ENCODE peak calls at places on chromosomes 2 and 18, in five cellular contexts. One of them, this sample, is unnamed.

GRCh38 chr2:134918518-134919359 is at the start of gene CCNT2:
- DNase-seq in upper lobe of right lung: peak; percentile 100
- DNase-seq in IMR-90: peak; percentile 98
- DNase-seq in psoas muscle: peak; percentile 100
- DNase-seq in Panc1: peak; percentile 91
- DNase-seq in this sample: peak; percentile 100

GRCh38 chr2:156399224-156399949 is 36.8 kb upstream of the GPD2 start:
- DNase-seq in upper lobe of right lung: peak; percentile 65
- DNase-seq in IMR-90: peak; percentile 62
- DNase-seq in psoas muscle: no peak
- DNase-seq in Panc1: no peak
- DNase-seq in this sample: no peak

GRCh38 chr2:228474466-228474865 is 293.0 kb upstream of the SPHKAP start:
- DNase-seq in upper lobe of right lung: no peak
- DNase-seq in IMR-90: no peak
- DNase-seq in psoas muscle: no peak
- DNase-seq in Panc1: no peak
- DNase-seq in this sample: no peak

GRCh38 chr2:200318940-200319435 is 12.5 kb downstream of the SPATS2L start:
- DNase-seq in upper lobe of right lung: no peak
- DNase-seq in IMR-90: no peak
- DNase-seq in psoas muscle: no peak
- DNase-seq in Panc1: no peak
- DNase-seq in this sample: no peak

GRCh38 chr2:229269986-229270385 is 1.1 kb downstream of the PID1 start:
- DNase-seq in upper lobe of right lung: no peak
- DNase-seq in IMR-90: no peak
- DNase-seq in psoas muscle: no peak
- DNase-seq in Panc1: no peak
- DNase-seq in this sample: no peak

GRCh38 chr2:96555146-96555610 is 18.6 kb downstream of the ARID5A start:
- DNase-seq in upper lobe of right lung: no peak
- DNase-seq in IMR-90: no peak
- DNase-seq in psoas muscle: no peak
- DNase-seq in Panc1: no peak
- DNase-seq in this sample: no peak

GRCh38 chr18:10197097-10197496 is 257.3 kb upstream of the APCDD1 start:
- DNase-seq in upper lobe of right lung: peak; percentile 67
- DNase-seq in IMR-90: no peak
- DNase-seq in psoas muscle: no peak
- DNase-seq in Panc1: no peak
- DNase-seq in this sample: no peak

GRCh38 chr2:40405440-40405839 is 46.5 kb downstream of the SLC8A1 start:
- DNase-seq in upper lobe of right lung: no peak
- DNase-seq in IMR-90: peak; percentile 63
- DNase-seq in psoas muscle: no peak
- DNase-seq in Panc1: no peak
- DNase-seq in this sample: no peak

GRCh38 chr2:226414313-226414712 is 385.3 kb downstream of the IRS1 start:
- DNase-seq in upper lobe of right lung: no peak
- DNase-seq in IMR-90: no peak
- DNase-seq in psoas muscle: no peak
- DNase-seq in Panc1: no peak
- DNase-seq in this sample: no peak
- H3K27ac ChIP-seq in upper lobe of right lung: no peak overlapping the region
- H3K27ac ChIP-seq in IMR-90: no peak overlapping the region
- H3K27ac ChIP-seq in psoas muscle: no peak overlapping the region
- H3K27ac ChIP-seq in Panc1: no peak overlapping the region
- H3K27ac ChIP-seq in this sample: no peak overlapping the region

DNA sequence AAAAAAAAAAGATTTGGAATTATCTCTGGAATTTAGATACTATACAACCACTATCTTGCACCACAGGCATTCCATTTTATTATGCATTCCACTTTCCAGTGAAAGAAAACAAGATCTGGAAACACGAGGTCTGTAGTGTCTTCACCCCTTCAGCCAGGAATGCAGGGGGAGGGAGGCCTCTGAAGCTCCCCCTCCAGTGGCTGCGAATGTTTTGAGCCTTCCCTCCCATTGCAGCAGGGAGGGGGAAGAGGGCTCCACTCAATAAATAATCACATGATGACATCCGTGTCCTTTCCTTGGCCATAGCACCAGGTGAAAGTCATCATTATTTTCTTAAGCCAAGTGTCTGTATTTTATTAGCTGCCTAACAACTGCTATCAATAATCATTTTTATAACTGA is 38.7 kb downstream of the ALPK2 start:
- DNase-seq in upper lobe of right lung: no peak
- DNase-seq in IMR-90: peak; percentile 88
- DNase-seq in psoas muscle: no peak
- DNase-seq in Panc1: no peak
- DNase-seq in this sample: no peak
- H3K4me3 ChIP-seq in upper lobe of right lung: no peak overlapping the region
- H3K4me3 ChIP-seq in IMR-90: no peak overlapping the region
- H3K4me3 ChIP-seq in psoas muscle: no peak overlapping the region
- H3K4me3 ChIP-seq in Panc1: no peak overlapping the region
- H3K4me3 ChIP-seq in this sample: no peak overlapping the region

GRCh38 chr2:150474326-150475074 is 13.0 kb downstream of the RND3 start:
- DNase-seq in upper lobe of right lung: no peak
- DNase-seq in IMR-90: peak; percentile 54
- DNase-seq in psoas muscle: no peak
- DNase-seq in Panc1: no peak
- DNase-seq in this sample: no peak
- H3K27ac ChIP-seq in upper lobe of right lung: no peak overlapping the region
- H3K27ac ChIP-seq in IMR-90: peak overlapping the region; percentile 37
- H3K27ac ChIP-seq in psoas muscle: no peak overlapping the region
- H3K27ac ChIP-seq in Panc1: no peak overlapping the region
- H3K27ac ChIP-seq in this sample: no peak overlapping the region

GRCh38 chr2:128534688-128535392 is 216.2 kb upstream of the HS6ST1 start:
- DNase-seq in upper lobe of right lung: no peak
- DNase-seq in IMR-90: no peak
- DNase-seq in psoas muscle: no peak
- DNase-seq in Panc1: no peak
- DNase-seq in this sample: no peak

GRCh38 chr2:128538401-128538800 is 219.7 kb upstream of the HS6ST1 start:
- DNase-seq in upper lobe of right lung: no peak
- DNase-seq in IMR-90: peak; percentile 30
- DNase-seq in psoas muscle: no peak
- DNase-seq in Panc1: no peak
- DNase-seq in this sample: no peak

GRCh38 chr2:128535928-128536327 is 217.3 kb upstream of the HS6ST1 start:
- DNase-seq in upper lobe of right lung: no peak
- DNase-seq in IMR-90: peak; percentile 94
- DNase-seq in psoas muscle: no peak
- DNase-seq in Panc1: no peak
- DNase-seq in this sample: no peak

GRCh38 chr2:128536925-128537620 is 218.4 kb upstream of the HS6ST1 start:
- DNase-seq in upper lobe of right lung: no peak
- DNase-seq in IMR-90: peak; percentile 99
- DNase-seq in psoas muscle: no peak
- DNase-seq in Panc1: no peak
- DNase-seq in this sample: no peak

GRCh38 chr2:128537646-128538045 is 219.0 kb upstream of the HS6ST1 start:
- DNase-seq in upper lobe of right lung: no peak
- DNase-seq in IMR-90: no peak
- DNase-seq in psoas muscle: no peak
- DNase-seq in Panc1: no peak
- DNase-seq in this sample: no peak
- H3K4me3 ChIP-seq in upper lobe of right lung: no peak overlapping the region
- H3K4me3 ChIP-seq in IMR-90: no peak overlapping the region
- H3K4me3 ChIP-seq in psoas muscle: no peak overlapping the region
- H3K4me3 ChIP-seq in Panc1: no peak overlapping the region
- H3K4me3 ChIP-seq in this sample: no peak overlapping the region

GRCh38 chr18:56803076-56803475 is 151.9 kb downstream of the WDR7 start:
- DNase-seq in upper lobe of right lung: no peak
- DNase-seq in IMR-90: no peak
- DNase-seq in psoas muscle: no peak
- DNase-seq in Panc1: no peak
- DNase-seq in this sample: no peak

GRCh38 chr18:56804395-56804794 is 153.2 kb downstream of the WDR7 start:
- DNase-seq in upper lobe of right lung: no peak
- DNase-seq in IMR-90: no peak
- DNase-seq in psoas muscle: no peak
- DNase-seq in Panc1: no peak
- DNase-seq in this sample: no peak

GRCh38 chr18:56795381-56795780 is 144.2 kb downstream of the WDR7 start:
- DNase-seq in upper lobe of right lung: no peak
- DNase-seq in IMR-90: peak; percentile 38
- DNase-seq in psoas muscle: no peak
- DNase-seq in Panc1: no peak
- DNase-seq in this sample: no peak

GRCh38 chr18:56799756-56800155 is 148.6 kb downstream of the WDR7 start:
- DNase-seq in upper lobe of right lung: no peak
- DNase-seq in IMR-90: peak; percentile 34
- DNase-seq in psoas muscle: no peak
- DNase-seq in Panc1: no peak
- DNase-seq in this sample: no peak
- H3K27ac ChIP-seq in upper lobe of right lung: no peak overlapping the region
- H3K27ac ChIP-seq in IMR-90: no peak overlapping the region
- H3K27ac ChIP-seq in psoas muscle: no peak overlapping the region
- H3K27ac ChIP-seq in Panc1: no peak overlapping the region
- H3K27ac ChIP-seq in this sample: no peak overlapping the region

GRCh38 chr2:48345176-48345575 is 184.8 kb upstream of the STON1 start:
- DNase-seq in upper lobe of right lung: no peak
- DNase-seq in IMR-90: no peak
- DNase-seq in psoas muscle: no peak
- DNase-seq in Panc1: no peak
- DNase-seq in this sample: no peak

GRCh38 chr2:48341556-48342133 is 188.3 kb upstream of the STON1 start:
- DNase-seq in upper lobe of right lung: no peak
- DNase-seq in IMR-90: no peak
- DNase-seq in psoas muscle: no peak
- DNase-seq in Panc1: no peak
- DNase-seq in this sample: no peak

GRCh38 chr2:48344441-48344756 is 185.6 kb upstream of the STON1 start:
- DNase-seq in upper lobe of right lung: no peak
- DNase-seq in IMR-90: no peak
- DNase-seq in psoas muscle: no peak
- DNase-seq in Panc1: no peak
- DNase-seq in this sample: no peak

GRCh38 chr2:48343154-48343553 is 186.8 kb upstream of the STON1 start:
- DNase-seq in upper lobe of right lung: no peak
- DNase-seq in IMR-90: no peak
- DNase-seq in psoas muscle: no peak
- DNase-seq in Panc1: no peak
- DNase-seq in this sample: no peak

DNA sequence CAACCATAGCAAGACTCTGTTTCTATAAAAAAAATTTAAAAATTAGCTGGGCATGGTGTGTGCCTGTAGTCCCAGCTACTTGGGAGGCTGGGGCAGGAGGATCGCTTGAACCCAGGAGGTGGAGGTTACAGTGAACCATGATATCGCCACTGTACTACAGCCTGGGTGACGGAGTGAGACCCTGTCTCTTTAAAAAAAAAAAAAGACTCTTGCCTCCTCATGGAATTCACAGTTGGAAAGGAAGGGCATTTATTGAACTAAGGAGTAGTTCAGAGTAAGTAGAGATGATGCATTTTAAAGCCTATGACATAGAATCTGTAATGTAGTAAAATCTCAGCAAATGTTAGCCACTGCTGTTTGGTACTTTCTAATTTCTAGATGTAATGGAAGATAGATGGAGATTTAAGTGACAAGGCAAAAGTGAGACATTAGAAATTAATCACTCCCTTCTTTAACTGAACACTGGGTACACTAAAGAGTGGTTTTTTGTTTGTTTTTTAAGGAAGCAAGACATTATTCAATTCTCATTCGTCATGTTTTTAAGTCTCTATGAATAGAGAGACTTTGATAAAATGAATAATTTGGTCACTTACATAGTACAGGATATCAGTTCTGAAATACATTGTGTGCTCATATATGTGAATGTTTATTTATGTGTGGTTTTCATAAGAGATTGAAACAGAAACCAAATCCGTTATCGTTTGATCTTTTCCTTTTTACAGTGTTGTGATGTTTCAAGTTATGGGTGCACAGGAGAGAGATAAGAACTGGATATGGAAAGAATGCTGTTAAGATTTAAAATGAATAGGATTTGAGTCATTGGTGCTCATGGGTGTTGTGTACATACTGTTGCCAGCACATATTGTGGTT is 186.1 kb upstream of the STON1 start:
- DNase-seq in upper lobe of right lung: no peak
- DNase-seq in IMR-90: peak; percentile 93
- DNase-seq in psoas muscle: no peak
- DNase-seq in Panc1: peak; percentile 60
- DNase-seq in this sample: no peak
- H3K4me3 ChIP-seq in upper lobe of right lung: peak overlapping the region; percentile 14
- H3K4me3 ChIP-seq in IMR-90: peak overlapping the region; percentile 39
- H3K4me3 ChIP-seq in psoas muscle: peak overlapping the region; percentile 49
- H3K4me3 ChIP-seq in Panc1: peak overlapping the region; percentile 1
- H3K4me3 ChIP-seq in this sample: no peak overlapping the region

GRCh38 chr2:27773959-27774358 is 2.4 kb downstream of the MRPL33 start:
- DNase-seq in upper lobe of right lung: no peak
- DNase-seq in IMR-90: no peak
- DNase-seq in psoas muscle: no peak
- DNase-seq in Panc1: no peak
- DNase-seq in this sample: no peak
- H3K27ac ChIP-seq in upper lobe of right lung: no peak overlapping the region
- H3K27ac ChIP-seq in IMR-90: no peak overlapping the region
- H3K27ac ChIP-seq in psoas muscle: no peak overlapping the region
- H3K27ac ChIP-seq in Panc1: no peak overlapping the region
- H3K27ac ChIP-seq in this sample: no peak overlapping the region